ENCODE peak calls at places on chromosomes 13 and 19, in ten cellular contexts. U, P, W, Q, B, A, N, F, C and S are unnamed samples.

GRCh38 chr19:49339364-49340068 is 4.3 kb downstream of the CD37 start:
- DNase-seq in A (peak; percentile 91), F (no peak), Q (peak; percentile 78), B (peak; percentile 85), W (peak; percentile 96), P (no peak), U (peak; percentile 92), C (peak; percentile 88), N (peak; percentile 87), S (no peak)

GRCh38 chr13:100842136-100842535 is 167.5 kb upstream of the TMTC4 start:
- DNase-seq in Q (no peak), C (no peak), N (no peak), A (no peak), U (no peak), F (no peak), B (no peak), P (no peak), W (no peak), S (no peak)

GRCh38 chr13:36157475-36157874 is 26.3 kb upstream of the DCLK1 start:
- DNase-seq in Q (no peak), P (no peak), U (no peak), A (no peak), C (no peak), N (no peak), W (no peak), B (no peak), F (peak; percentile 41), S (no peak)

GRCh38 chr19:46617566-46618079 is 7.3 kb downstream of the PTGIR start:
- DNase-seq in U (no peak), B (no peak), C (no peak), W (no peak), P (no peak), N (no peak), Q (no peak), A (no peak), F (peak; percentile 28), S (no peak)

GRCh38 chr19:44951179-44952159 is 3.7 kb upstream of the CLPTM1 start:
- DNase-seq in Q (peak; percentile 56), B (peak; percentile 86), F (peak; percentile 56), U (peak; percentile 91), C (peak; percentile 74), W (no peak), P (peak; percentile 85), A (peak; percentile 63), N (peak; percentile 94), S (no peak)

GRCh38 chr13:53045110-53045509 is 16.5 kb downstream of the OLFM4 start:
- DNase-seq in U (no peak), B (peak; percentile 1), Q (no peak), A (peak; percentile 26), F (no peak), C (peak; percentile 47), W (no peak), N (peak; percentile 50), P (no peak), S (no peak)

GRCh38 chr19:35717665-35718344 is at the start of gene KMT2B:
- DNase-seq in B (no peak), W (no peak), U (peak; percentile 98), Q (peak; percentile 95), C (no peak), F (no peak), P (no peak), A (no peak), N (peak; percentile 98), S (no peak)

GRCh38 chr19:14318873-14319272 is 62.4 kb upstream of the ADGRE5 start:
- DNase-seq in A (peak; percentile 24), N (peak; percentile 19), F (no peak), P (no peak), Q (no peak), B (no peak), C (no peak), U (no peak), W (no peak), S (no peak)

GRCh38 chr13:65470781-65471180 is 1759.4 kb downstream of the PCDH9 start:
- DNase-seq in P (no peak), U (peak; percentile 43), F (no peak), Q (no peak), C (no peak), B (peak; percentile 35), A (no peak), N (no peak), W (no peak), S (no peak)

GRCh38 chr13:100722517-100722916 is 47.9 kb upstream of the TMTC4 start:
- DNase-seq in P (no peak), F (no peak), B (no peak), N (no peak), C (no peak), W (no peak), Q (no peak), U (no peak), A (no peak), S (no peak)

GRCh38 chr13:36530050-36530789 is 97.9 kb downstream of the CCNA1 start:
- DNase-seq in W (no peak), C (peak; percentile 28), F (no peak), Q (no peak), U (peak; percentile 48), A (no peak), P (no peak), N (no peak), B (peak; percentile 61), S (no peak)

GRCh38 chr13:83906240-83906820 is 24.1 kb upstream of the SLITRK1 start:
- DNase-seq in Q (no peak), U (no peak), P (no peak), A (no peak), N (no peak), F (peak; percentile 65), C (no peak), B (no peak), W (no peak), S (no peak)

GRCh38 chr13:100630564-100630963 is 42.0 kb upstream of the GGACT start:
- DNase-seq in W (no peak), A (no peak), N (no peak), C (no peak), B (no peak), Q (no peak), P (peak; percentile 33), F (no peak), U (no peak), S (no peak)

DNA sequence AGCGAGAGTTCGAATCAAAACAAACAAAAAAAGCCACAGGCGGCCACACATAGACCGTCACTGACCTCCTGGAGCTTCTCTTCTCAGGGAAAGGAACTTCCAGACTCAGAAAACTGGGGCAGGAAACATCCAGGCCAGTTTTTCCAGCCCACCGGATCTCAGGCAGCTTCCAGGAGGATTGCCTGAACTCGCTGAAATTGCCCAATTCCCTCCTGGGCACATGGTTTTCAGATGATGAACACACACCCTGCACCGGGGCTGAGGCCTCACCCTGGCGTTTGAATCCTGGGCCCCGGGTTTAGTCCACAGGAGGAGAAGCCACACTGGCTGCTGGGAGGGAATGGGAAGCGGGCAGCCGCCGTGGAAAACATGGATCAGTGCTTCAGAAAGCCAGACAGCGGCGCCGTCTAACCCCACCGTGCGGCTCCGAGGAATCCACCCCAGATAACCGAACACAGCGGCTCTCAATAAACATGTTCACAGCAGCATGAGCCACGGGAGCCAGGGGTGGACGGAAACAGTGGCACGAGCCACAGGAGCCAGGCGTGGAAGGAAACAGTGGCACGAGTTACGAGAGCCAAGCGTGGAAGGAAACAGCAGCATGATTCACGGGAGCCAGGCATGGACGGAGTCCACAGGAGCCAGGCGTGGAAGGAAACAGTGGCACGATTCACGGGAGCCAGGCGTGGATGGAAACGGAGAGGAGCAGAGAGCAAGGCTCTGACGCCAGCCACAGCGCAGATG is 18.2 kb upstream of the PTBP1 start:
- DNase-seq in A (no peak), B (peak; percentile 95), W (peak; percentile 94), C (no peak), F (peak; percentile 87), P (peak; percentile 81), Q (peak; percentile 55), U (peak; percentile 97), N (peak; percentile 85), S (peak; percentile 78)
- H3K4me3 ChIP-seq in A (peak overlapping the region; percentile 25), B (no peak overlapping the region), W (no peak overlapping the region), C (no peak overlapping the region), F (no peak overlapping the region), P (peak overlapping the region; percentile 20), Q (no peak overlapping the region), U (no peak overlapping the region), N (no peak overlapping the region), S (no peak overlapping the region)

DNA sequence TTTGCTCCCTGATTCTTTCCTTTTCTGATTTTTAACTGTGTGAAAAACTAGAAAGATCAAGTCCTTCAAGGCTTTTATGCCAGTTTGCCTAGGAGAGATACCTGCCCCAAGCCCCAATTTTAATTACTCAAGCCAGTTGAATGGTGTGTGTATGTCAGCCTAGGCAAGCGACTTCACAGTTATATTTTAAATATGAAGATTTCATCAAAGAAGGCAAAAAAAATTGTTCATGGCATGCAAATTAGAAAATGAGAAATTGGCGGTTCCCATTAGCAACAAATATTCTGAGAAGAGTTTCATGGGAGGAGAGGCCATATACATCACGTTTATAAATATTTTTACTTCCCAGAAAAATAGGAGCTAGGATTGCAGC is 167.6 kb downstream of the SLC7A1 start:
- DNase-seq in B (no peak), Q (no peak), U (no peak), F (no peak), C (no peak), P (no peak), N (no peak), A (no peak), W (no peak), S (no peak)
- H3K4me3 ChIP-seq in B (no peak overlapping the region), Q (peak overlapping the region; percentile 41), U (peak overlapping the region; percentile 11), F (no peak overlapping the region), C (peak overlapping the region; percentile 40), P (no peak overlapping the region), N (peak overlapping the region; percentile 4), A (peak overlapping the region; percentile 71), W (no peak overlapping the region), S (peak overlapping the region; percentile 58)

GRCh38 chr19:4712771-4713170 is 10.9 kb downstream of the DPP9 start:
- DNase-seq in P (no peak), N (no peak), A (no peak), W (no peak), B (no peak), Q (peak; percentile 79), C (no peak), U (no peak), F (no peak), S (no peak)
- H3K4me3 ChIP-seq in P (no peak overlapping the region), N (no peak overlapping the region), A (no peak overlapping the region), W (no peak overlapping the region), B (no peak overlapping the region), Q (peak overlapping the region; percentile 7), C (no peak overlapping the region), U (no peak overlapping the region), F (no peak overlapping the region), S (no peak overlapping the region)

GRCh38 chr19:7864719-7865074 is 9.5 kb downstream of the PRR36 start:
- DNase-seq in W (no peak), A (no peak), Q (no peak), C (no peak), N (no peak), U (no peak), F (no peak), P (no peak), B (no peak), S (no peak)

GRCh38 chr19:7863971-7864718 is 10.0 kb downstream of the PRR36 start:
- DNase-seq in Q (no peak), B (no peak), U (no peak), C (no peak), W (no peak), P (no peak), F (no peak), A (no peak), N (no peak), S (no peak)

GRCh38 chr19:7861619-7862412 is 12.4 kb downstream of the PRR36 start:
- DNase-seq in U (no peak), W (no peak), P (no peak), C (no peak), A (peak; percentile 13), B (no peak), F (no peak), N (no peak), Q (no peak), S (no peak)

GRCh38 chr19:7862413-7862951 is 11.7 kb downstream of the PRR36 start:
- DNase-seq in W (peak; percentile 92), P (no peak), C (no peak), Q (no peak), U (peak; percentile 75), F (no peak), A (no peak), N (peak; percentile 93), B (peak; percentile 46), S (no peak)

GRCh38 chr19:7863157-7863970 is 10.8 kb downstream of the PRR36 start:
- DNase-seq in F (no peak), P (no peak), N (no peak), W (no peak), A (no peak), U (no peak), Q (no peak), C (no peak), B (no peak), S (no peak)
- H3K4me3 ChIP-seq in F (no peak overlapping the region), P (no peak overlapping the region), N (no peak overlapping the region), W (no peak overlapping the region), A (no peak overlapping the region), U (no peak overlapping the region), Q (no peak overlapping the region), C (no peak overlapping the region), B (no peak overlapping the region), S (no peak overlapping the region)